ENCODE peak calls at places on chromosome 11, in nine cellular contexts. L, O, S, Y, C, X, B, U and G are unnamed samples.

GRCh38 chr11:120590472-120590871 is 78.9 kb downstream of the GRIK4 start:
- DNase-seq in L (no peak), O (no peak), S (no peak), Y (no peak), C (no peak), X (no peak), B (no peak), U (no peak), G (peak; percentile 28)

GRCh38 chr11:134224710-134225662 is 515 bp downstream of the VPS26B start:
- DNase-seq in L (peak; percentile 39), O (peak; percentile 75), S (peak; percentile 80), Y (peak; percentile 76), C (peak; percentile 51), X (peak; percentile 52), B (peak; percentile 66), U (no peak), G (peak; percentile 65)

GRCh38 chr11:109680127-109680526 is 258.1 kb downstream of the C11orf87 start:
- DNase-seq in L (no peak), O (no peak), S (no peak), Y (no peak), C (peak; percentile 19), X (no peak), B (no peak), U (no peak), G (peak; percentile 38)

GRCh38 chr11:86703992-86704391 is 31.6 kb upstream of the ME3 start:
- DNase-seq in L (no peak), O (no peak), S (no peak), Y (no peak), C (no peak), X (no peak), B (no peak), U (no peak), G (no peak)

GRCh38 chr11:78032090-78032489 is 9.0 kb upstream of the KCTD14 start:
- DNase-seq in L (no peak), O (peak; percentile 59), S (no peak), Y (no peak), C (no peak), X (no peak), B (peak; percentile 42), U (no peak), G (no peak)

GRCh38 chr11:121930004-121930965 is 185.7 kb downstream of the BLID start:
- DNase-seq in L (no peak), O (no peak), S (peak; percentile 4), Y (no peak), C (no peak), X (peak; percentile 12), B (no peak), U (no peak), G (peak; percentile 47)

GRCh38 chr11:110774138-110775014 is 62.1 kb upstream of the ARHGAP20 start:
- DNase-seq in L (no peak), O (no peak), S (no peak), Y (no peak), C (no peak), X (no peak), B (no peak), U (no peak), G (peak; percentile 29)

GRCh38 chr11:95884364-95884763 is 39.5 kb downstream of the MTMR2 start:
- DNase-seq in L (no peak), O (no peak), S (no peak), Y (no peak), C (peak; percentile 16), X (no peak), B (no peak), U (no peak), G (peak; percentile 67)

GRCh38 chr11:59901306-59901705 is 22.7 kb downstream of the OOSP3 start:
- DNase-seq in L (no peak), O (peak; percentile 12), S (no peak), Y (no peak), C (peak; percentile 97), X (no peak), B (no peak), U (peak; percentile 22), G (peak; percentile 64)

GRCh38 chr11:74388678-74389327 is 9.4 kb downstream of the PGM2L1 start:
- DNase-seq in L (peak; percentile 63), O (peak; percentile 79), S (peak; percentile 72), Y (peak; percentile 74), C (peak; percentile 87), X (peak; percentile 87), B (peak; percentile 59), U (no peak), G (peak; percentile 72)
- TF ChIP-seq EZH2phosphoT487 in L (no peak), O (no peak), S (no peak), Y (no peak), C (no peak), X (no peak), B (no peak), U (no peak), G (no peak)

GRCh38 chr11:69446108-69446507 is 35.4 kb upstream of the LINC01488 start:
- DNase-seq in L (no peak), O (no peak), S (no peak), Y (no peak), C (no peak), X (no peak), B (no peak), U (no peak), G (peak; percentile 24)
- H3K4me1 ChIP-seq in L (no peaks in the 10 kb centered on the region), O (peaks cover 28% of the 10 kb centered on the region), S (peaks cover 25% of the 10 kb centered on the region), Y (peaks cover 8% of the 10 kb centered on the region), C (peaks cover 39% of the 10 kb centered on the region), X (peaks cover 22% of the 10 kb centered on the region), B (peaks cover 52% of the 10 kb centered on the region), U (peaks cover 33% of the 10 kb centered on the region), G (peaks cover 33% of the 10 kb centered on the region)

GRCh38 chr11:118791015-118791960 is at the start of gene DDX6:
- DNase-seq in L (peak; percentile 89), O (peak; percentile 94), S (peak; percentile 95), Y (peak; percentile 80), C (peak; percentile 75), X (peak; percentile 88), B (peak; percentile 94), U (peak; percentile 45), G (peak; percentile 96)

GRCh38 chr11:118792642-118793124 is 1.7 kb upstream of the DDX6 start:
- DNase-seq in L (peak; percentile 94), O (peak; percentile 88), S (peak; percentile 91), Y (peak; percentile 80), C (peak; percentile 79), X (peak; percentile 97), B (peak; percentile 83), U (peak; percentile 91), G (peak; percentile 86)

GRCh38 chr11:118790357-118791014 is 478 bp downstream of the DDX6 start:
- DNase-seq in L (peak; percentile 78), O (peak; percentile 83), S (peak; percentile 81), Y (peak; percentile 54), C (peak; percentile 44), X (peak; percentile 74), B (peak; percentile 79), U (no peak), G (peak; percentile 76)

GRCh38 chr11:118789501-118790356 is 1.2 kb downstream of the DDX6 start:
- DNase-seq in L (peak; percentile 68), O (peak; percentile 45), S (peak; percentile 26), Y (peak; percentile 65), C (peak; percentile 36), X (peak; percentile 47), B (no peak), U (no peak), G (peak; percentile 60)

GRCh38 chr11:118791961-118792578 is 1.1 kb upstream of the DDX6 start:
- DNase-seq in L (peak; percentile 65), O (peak; percentile 48), S (peak; percentile 47), Y (peak; percentile 23), C (peak; percentile 12), X (peak; percentile 51), B (peak; percentile 57), U (no peak), G (peak; percentile 48)
- TF ChIP-seq EZH2phosphoT487 in L (no peak), O (no peak), S (no peak), Y (no peak), C (no peak), X (no peak), B (no peak), U (no peak), G (no peak)

GRCh38 chr11:44805152-44805461 is 78.3 kb downstream of the TSPAN18 start:
- DNase-seq in L (no peak), O (no peak), S (no peak), Y (no peak), C (no peak), X (peak; percentile 34), B (no peak), U (no peak), G (peak; percentile 10)
- H3K4me1 ChIP-seq in L (no peaks in the 10 kb centered on the region), O (peaks cover 6% of the 10 kb centered on the region), S (peaks cover 31% of the 10 kb centered on the region), Y (no peaks in the 10 kb centered on the region), C (no peaks in the 10 kb centered on the region), X (peaks cover 24% of the 10 kb centered on the region), B (no peaks in the 10 kb centered on the region), U (peaks cover 3% of the 10 kb centered on the region), G (no peaks in the 10 kb centered on the region)

DNA sequence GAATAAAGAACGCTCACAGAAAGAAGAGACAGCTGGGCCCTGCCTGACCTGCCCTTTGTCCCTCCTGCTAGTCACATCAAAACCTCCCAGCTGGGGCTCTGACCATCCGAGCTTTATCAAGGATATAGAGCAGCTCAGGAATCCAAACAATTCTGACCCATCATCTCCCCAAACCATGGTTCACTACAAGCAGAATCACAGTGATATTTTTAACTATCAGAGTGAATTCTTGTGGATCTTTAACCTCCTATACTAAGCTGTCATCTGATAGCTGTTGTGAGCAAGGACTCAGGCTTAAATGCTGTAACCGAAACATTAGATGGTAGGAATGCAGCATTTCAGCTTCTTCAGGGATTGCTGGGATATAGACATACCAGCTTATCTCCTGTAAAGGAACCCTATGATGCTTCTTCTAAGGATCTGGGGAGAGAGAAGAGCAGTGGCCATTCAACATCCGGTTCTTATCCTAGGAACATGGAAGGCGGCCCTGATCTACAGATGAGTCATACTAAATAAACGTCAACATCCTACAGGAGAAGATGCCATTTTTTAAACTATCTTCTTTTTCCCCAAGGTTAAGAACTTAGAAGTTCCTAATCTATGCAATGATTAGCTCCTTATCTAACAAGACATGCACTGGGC is 84.7 kb upstream of the AKIP1 start:
- DNase-seq in L (no peak), O (peak; percentile 45), S (peak; percentile 80), Y (no peak), C (peak; percentile 36), X (peak; percentile 83), B (no peak), U (no peak), G (peak; percentile 70)
- TF ChIP-seq EZH2phosphoT487 in L (no peak), O (no peak), S (no peak), Y (no peak), C (no peak), X (no peak), B (no peak), U (no peak), G (no peak)

DNA sequence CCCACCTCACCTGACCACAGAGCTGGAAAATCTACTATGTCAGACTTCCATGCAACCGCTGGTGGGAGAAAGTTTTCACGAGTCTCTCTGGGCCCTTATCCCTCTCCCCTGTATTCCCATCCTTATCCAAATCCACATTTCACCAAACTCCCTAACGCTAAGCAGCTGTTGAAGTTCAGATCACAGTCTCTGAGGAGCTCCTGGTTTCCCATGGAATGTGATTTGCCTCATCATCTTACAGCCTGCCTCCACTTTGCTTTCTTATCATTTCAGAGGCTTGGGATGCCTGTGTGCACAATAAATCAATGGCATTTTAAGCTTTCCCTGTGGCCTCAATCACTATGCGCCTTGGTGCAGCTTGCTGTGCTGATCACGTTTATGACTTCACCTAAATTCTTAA is 352.4 kb upstream of the FAT3 start:
- DNase-seq in L (no peak), O (no peak), S (no peak), Y (no peak), C (no peak), X (no peak), B (no peak), U (no peak), G (no peak)
- H3K4me1 ChIP-seq in L (no peaks in the 10 kb centered on the region), O (no peaks in the 10 kb centered on the region), S (peaks cover 17% of the 10 kb centered on the region), Y (no peaks in the 10 kb centered on the region), C (peaks cover 24% of the 10 kb centered on the region), X (no peaks in the 10 kb centered on the region), B (peaks cover 45% of the 10 kb centered on the region), U (no peaks in the 10 kb centered on the region), G (no peaks in the 10 kb centered on the region)

GRCh38 chr11:127073621-127074020 is 73.1 kb upstream of the KIRREL3 start:
- DNase-seq in L (no peak), O (no peak), S (no peak), Y (peak; percentile 43), C (no peak), X (no peak), B (no peak), U (no peak), G (peak; percentile 5)
- TF ChIP-seq EZH2phosphoT487 in L (no peak), O (no peak), S (no peak), Y (no peak), C (no peak), X (no peak), B (no peak), U (no peak), G (no peak)